ENCODE peak calls at places on chromosomes 7 and 10, in seven cellular contexts. D is cardiac muscle cell; M is CD8-positive, alpha-beta T cell; W is tibial nerve; I is GM12864; H is PC-3; Z is astrocyte of the spinal cord. E is an unnamed sample.

GRCh38 chr10:73865459-73866442 is 8.6 kb downstream of the CAMK2G start:
- DNase-seq in I (peak), W (no peak), H (no peak), D (no peak), Z (no peak), M (no peak), E (no peak)

GRCh38 chr10:117545141-117546019 is 2.8 kb downstream of the EMX2 start:
- DNase-seq in W (no peak), D (no peak), Z (no peak), I (no peak), H (no peak), M (no peak), E (no peak)

GRCh38 chr7:122691569-122692235 is 7.2 kb downstream of the RNF133 start:
- DNase-seq in M (no peak), Z (no peak), I (no peak), W (no peak), H (no peak), D (no peak), E (no peak)

GRCh38 chr7:28298870-28299484 is 113.3 kb upstream of the CREB5 start:
- DNase-seq in I (no peak), W (no peak), Z (peak), M (no peak), D (peak), H (peak), E (peak)

GRCh38 chr7:12712236-12712635 is 24.8 kb downstream of the ARL4A start:
- DNase-seq in M (no peak), I (no peak), D (no peak), W (no peak), Z (no peak), H (no peak), E (no peak)

GRCh38 chr10:133377818-133378250 is 1.2 kb upstream of the PAOX start:
- DNase-seq in D (no peak), M (no peak), H (no peak), I (no peak), W (no peak), Z (no peak), E (no peak)

GRCh38 chr7:33986951-33987948 is 81.9 kb downstream of the BMPER start:
- DNase-seq in I (no peak), M (no peak), H (peak), W (no peak), D (no peak), Z (peak), E (peak)

GRCh38 chr10:17527530-17528146 is 73.2 kb upstream of the ST8SIA6 start:
- DNase-seq in I (no peak), H (peak), W (no peak), M (no peak), D (no peak), Z (peak), E (peak)

GRCh38 chr7:49635800-49636199 is 137.6 kb upstream of the VWC2 start:
- DNase-seq in Z (no peak), I (no peak), D (no peak), W (no peak), M (no peak), H (peak), E (no peak)

GRCh38 chr10:46033602-46034011 is 3.2 kb upstream of the NCOA4 start:
- DNase-seq in I (no peak), H (peak), Z (peak), D (peak), M (no peak), W (no peak), E (peak)

GRCh38 chr10:122657734-122658133 is 41.9 kb downstream of the C10orf120 start:
- DNase-seq in Z (no peak), M (no peak), D (no peak), H (no peak), I (no peak), W (no peak), E (no peak)

GRCh38 chr10:4306871-4307270 is 519.1 kb upstream of the AKR1E2 start:
- DNase-seq in Z (no peak), D (no peak), H (no peak), W (no peak), M (no peak), I (no peak), E (no peak)

GRCh38 chr10:79051766-79052165 is 17.0 kb upstream of the ZMIZ1 start:
- DNase-seq in D (no peak), Z (no peak), M (no peak), I (no peak), W (no peak), H (no peak), E (no peak)

GRCh38 chr7:72042855-72043254 is 369.3 kb downstream of the CALN1 start:
- DNase-seq in W (no peak), M (no peak), Z (no peak), D (no peak), H (no peak), I (no peak), E (no peak)

GRCh38 chr7:542935-543789 is 23.5 kb upstream of the PDGFA start:
- DNase-seq in Z (peak), W (no peak), I (no peak), D (peak), H (peak), M (no peak), E (peak)

GRCh38 chr7:38312776-38313175 is 39.3 kb upstream of the TARP start:
- DNase-seq in H (no peak), W (no peak), I (no peak), M (no peak), Z (no peak), D (no peak), E (no peak)

GRCh38 chr7:129948338-129948737 is 4.4 kb downstream of the UBE2H start:
- DNase-seq in W (no peak), M (no peak), H (no peak), D (no peak), Z (no peak), I (no peak), E (no peak)

GRCh38 chr7:151755131-151755787 is 121.7 kb downstream of the PRKAG2 start:
- DNase-seq in H (no peak), D (no peak), M (no peak), W (no peak), I (no peak), Z (no peak), E (no peak)

GRCh38 chr10:63922714-63923317 is 401.6 kb downstream of the REEP3 start:
- DNase-seq in W (no peak), M (no peak), I (no peak), H (no peak), D (no peak), Z (no peak), E (no peak)

GRCh38 chr10:48363617-48364355 is 57.3 kb downstream of the MAPK8 start:
- DNase-seq in I (peak), Z (peak), D (peak), M (no peak), H (peak), W (no peak), E (peak)

GRCh38 chr10:125035136-125035535 is 93.2 kb downstream of the ZRANB1 start:
- DNase-seq in W (no peak), M (no peak), D (no peak), Z (peak), H (peak), I (no peak), E (peak)

GRCh38 chr10:12801214-12802087 is 200.1 kb downstream of the CCDC3 start:
- DNase-seq in D (no peak), M (no peak), W (no peak), I (no peak), Z (no peak), H (peak), E (no peak)

GRCh38 chr7:148753224-148753623 is 54.5 kb downstream of the CUL1 start:
- DNase-seq in Z (no peak), D (no peak), W (no peak), M (no peak), H (no peak), I (no peak), E (peak)

GRCh38 chr7:46153951-46154787 is 233.1 kb upstream of the IGFBP3 start:
- DNase-seq in I (peak), D (no peak), W (no peak), M (no peak), Z (no peak), H (peak), E (peak)

GRCh38 chr7:143507094-143507518 is 29.4 kb downstream of the TAS2R41 start:
- DNase-seq in H (no peak), I (no peak), M (no peak), W (no peak), Z (no peak), D (no peak), E (no peak)

GRCh38 chr10:99981581-99982199 is 28.1 kb downstream of the DNMBP start:
- DNase-seq in M (no peak), D (no peak), I (no peak), H (no peak), W (no peak), Z (no peak), E (no peak)

GRCh38 chr10:110387983-110388681 is 83.4 kb upstream of the SMNDC1 start:
- DNase-seq in M (no peak), D (no peak), W (no peak), Z (no peak), I (peak), H (no peak), E (no peak)

GRCh38 chr10:65670087-65670486 is 1255.7 kb upstream of the LRRTM3 start:
- DNase-seq in M (no peak), H (no peak), I (no peak), D (no peak), W (no peak), Z (peak), E (peak)

GRCh38 chr10:78600121-78600665 is 468.6 kb upstream of the ZMIZ1 start:
- DNase-seq in D (no peak), I (no peak), M (no peak), H (no peak), W (no peak), Z (no peak), E (no peak)

GRCh38 chr10:91511549-91512330 is 101.6 kb downstream of the HECTD2 start:
- DNase-seq in I (no peak), Z (peak), D (no peak), W (no peak), M (no peak), H (peak), E (peak)

GRCh38 chr7:4268040-4268965 is 413.8 kb upstream of the FOXK1 start:
- DNase-seq in M (no peak), W (no peak), I (no peak), H (peak), D (no peak), Z (no peak), E (no peak)

GRCh38 chr10:1241973-1242935 is 186.1 kb downstream of the WDR37 start:
- DNase-seq in D (no peak), W (no peak), H (no peak), I (no peak), M (no peak), Z (no peak), E (no peak)

GRCh38 chr7:39645482-39646407 is 22.4 kb downstream of the RALA start:
- DNase-seq in Z (no peak), D (no peak), I (no peak), H (no peak), W (no peak), M (no peak), E (no peak)

GRCh38 chr10:31701546-31701945 is 227.1 kb downstream of the ARHGAP12 start:
- DNase-seq in M (no peak), H (no peak), D (no peak), I (no peak), Z (no peak), W (no peak), E (no peak)

GRCh38 chr10:132048294-132048667 is 17.5 kb upstream of the JAKMIP3 start:
- DNase-seq in D (no peak), I (no peak), M (no peak), H (no peak), Z (no peak), W (no peak), E (no peak)

GRCh38 chr10:60031664-60032063 is 125.3 kb upstream of the CCDC6 start:
- DNase-seq in Z (no peak), D (no peak), W (no peak), M (no peak), H (peak), I (peak), E (peak)

GRCh38 chr7:105916603-105917002 is 40.2 kb upstream of the ATXN7L1 start:
- DNase-seq in Z (peak), M (no peak), H (peak), W (no peak), I (no peak), D (no peak), E (peak)

GRCh38 chr10:116694253-116694926 is 48.0 kb downstream of the HSPA12A start:
- DNase-seq in M (no peak), I (no peak), D (peak), H (no peak), W (no peak), Z (no peak), E (peak)

GRCh38 chr7:19567011-19567410 is 141.8 kb downstream of the POLR1F start:
- DNase-seq in W (no peak), H (no peak), M (no peak), D (no peak), I (no peak), Z (no peak), E (no peak)

GRCh38 chr7:157310676-157311185 is 26.1 kb upstream of the DNAJB6 start:
- DNase-seq in W (no peak), D (no peak), Z (no peak), M (no peak), I (no peak), H (peak), E (no peak)
- H3K4me3 ChIP-seq in W (no peak), D (no peak), Z (no peak), M (no peak), I (no peak), H (peak), E (no peak)

DNA sequence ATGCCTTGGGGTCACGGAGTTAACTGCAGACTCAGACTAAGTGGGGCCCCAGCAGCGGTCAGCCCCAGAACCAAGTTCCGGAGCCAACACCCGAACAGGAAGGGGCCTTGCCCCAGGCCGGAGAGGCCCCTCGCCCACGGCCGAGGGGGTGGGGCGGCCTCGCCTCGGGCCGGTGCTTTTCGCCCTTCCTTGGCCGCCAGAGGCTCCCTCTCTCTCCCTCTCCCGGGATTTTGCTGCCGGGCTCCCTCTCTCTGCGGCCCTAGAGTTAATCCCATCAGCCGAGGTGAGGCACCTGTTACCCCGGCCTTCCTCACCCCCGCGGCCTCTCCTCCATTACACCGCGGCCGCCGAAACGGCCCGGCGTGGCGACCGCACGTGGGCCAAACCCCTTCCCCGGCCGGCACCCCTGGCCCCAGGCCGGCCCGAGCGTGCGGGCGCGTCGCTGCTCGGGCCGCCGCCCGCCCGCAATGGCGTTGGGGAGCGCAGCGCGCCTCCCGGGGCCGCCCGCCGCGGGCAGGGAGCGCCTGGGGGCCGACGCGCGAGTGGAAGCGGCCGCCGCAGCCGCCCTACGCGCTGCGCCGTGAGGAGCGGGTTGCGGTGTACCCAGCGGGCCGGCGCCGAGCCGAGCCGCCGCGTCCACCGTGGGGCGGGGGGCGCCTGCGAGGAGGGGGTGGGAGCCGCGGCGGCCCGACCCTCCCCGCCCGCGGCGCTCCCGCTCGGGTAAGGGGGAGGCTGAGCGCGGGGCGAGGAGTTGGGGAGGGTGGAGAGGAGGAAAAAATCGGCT is at the start of gene PPP1R9A:
- DNase-seq in D (peak), W (no peak), Z (peak), H (peak), I (no peak), M (no peak), E (no peak)
- TF ChIP-seq CTCF in D (peak), W (peak), Z (peak), H (peak), I (no peak), M (no peak), E (peak)

GRCh38 chr7:99497771-99498545 is 2.1 kb downstream of the ZNF394 start:
- DNase-seq in Z (no peak), M (no peak), H (no peak), D (no peak), W (no peak), I (no peak), E (no peak)
- H3K4me3 ChIP-seq in Z (peak), M (peak), H (peak), D (peak), W (peak), I (peak), E (peak)

DNA sequence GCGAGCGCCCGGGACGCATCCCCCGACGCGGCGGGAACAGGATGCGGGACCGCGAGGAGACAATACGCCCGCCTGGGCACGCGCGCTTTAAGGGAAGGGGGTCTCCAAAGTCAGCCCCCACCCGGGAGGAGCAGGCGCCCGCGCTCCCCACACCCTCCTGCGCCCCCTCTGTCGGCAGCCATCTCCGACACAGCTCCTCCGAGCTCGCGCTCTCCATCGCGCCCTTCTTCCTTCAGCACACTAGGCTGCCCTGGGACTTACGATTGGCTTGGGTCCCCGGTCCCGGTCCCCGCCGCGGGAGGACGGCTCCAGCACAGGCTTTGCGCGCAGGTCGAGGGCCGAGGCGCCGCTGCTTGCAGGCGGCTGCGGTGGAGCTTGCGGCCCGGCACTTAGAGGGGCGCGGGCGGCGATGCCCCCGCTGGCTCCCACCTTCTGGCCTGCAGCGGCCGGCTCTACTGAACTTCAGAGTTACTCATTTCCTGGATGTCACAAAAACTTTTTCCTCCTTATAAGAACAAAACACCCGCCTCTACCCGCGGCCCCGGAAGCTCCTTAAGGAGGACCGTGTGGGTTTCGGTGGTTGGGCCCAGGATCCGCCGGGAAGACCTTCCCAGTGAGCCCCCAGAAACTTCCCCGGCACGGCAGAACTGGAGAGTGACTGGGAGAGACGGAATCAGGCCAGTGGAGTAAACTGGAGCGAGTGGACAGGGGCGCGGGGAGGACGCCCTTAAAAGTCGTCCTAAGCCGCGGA is at the start of gene ITPRIP:
- DNase-seq in W (peak), H (peak), Z (peak), I (no peak), M (peak), D (peak), E (peak)
- TF ChIP-seq CTCF in W (no peak), H (no peak), Z (peak), I (peak), M (no peak), D (peak), E (peak)

DNA sequence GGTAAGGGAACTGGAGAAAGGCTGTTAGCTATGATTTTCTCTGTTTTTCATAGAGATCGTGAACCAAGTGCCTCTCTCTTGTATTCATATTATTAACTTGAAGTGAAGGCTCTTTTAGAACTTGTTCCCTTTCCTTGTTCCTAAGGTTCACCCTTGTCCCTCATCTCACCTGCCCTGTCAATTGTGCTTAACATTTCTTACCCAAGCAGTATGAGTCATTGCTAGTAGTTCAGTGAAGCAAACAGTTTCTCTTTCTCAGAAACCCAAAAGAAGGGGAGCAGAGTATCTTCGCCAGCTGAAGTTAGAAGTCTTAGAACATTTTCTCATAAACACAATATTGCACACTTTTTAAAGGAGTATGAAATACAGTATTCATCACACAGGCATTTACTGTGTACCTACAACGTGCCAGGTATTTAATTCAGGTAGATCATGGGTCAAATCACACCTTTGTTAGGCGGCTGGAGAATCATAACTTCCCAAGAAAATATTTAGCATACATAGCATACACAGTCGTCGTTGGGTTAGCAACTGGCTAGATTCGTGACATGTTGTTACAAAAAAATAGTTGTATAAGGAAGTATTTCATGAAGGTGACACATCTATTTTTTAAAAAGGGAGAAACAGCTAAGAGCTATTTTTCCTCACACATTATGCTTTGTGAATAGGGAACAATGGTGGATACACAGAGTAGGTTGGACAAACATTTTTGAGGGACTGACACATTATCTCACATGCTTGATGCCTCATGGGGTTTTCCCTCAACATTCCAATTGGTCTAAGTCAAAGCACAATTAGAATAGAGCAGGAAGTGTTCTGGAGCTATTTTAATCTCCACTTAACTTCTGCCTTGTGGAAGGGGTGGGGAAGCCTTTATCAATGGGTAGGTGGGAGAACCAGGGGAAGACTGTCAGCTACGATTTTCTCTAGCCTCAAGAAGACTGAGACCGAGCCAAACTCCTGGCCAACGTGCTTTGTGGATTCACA is 13.2 kb downstream of the HDAC9 start:
- DNase-seq in H (peak), M (no peak), W (no peak), I (no peak), Z (peak), D (peak), E (peak)
- H3K4me3 ChIP-seq in H (peak), M (no peak), W (no peak), I (peak), Z (peak), D (no peak), E (peak)

DNA sequence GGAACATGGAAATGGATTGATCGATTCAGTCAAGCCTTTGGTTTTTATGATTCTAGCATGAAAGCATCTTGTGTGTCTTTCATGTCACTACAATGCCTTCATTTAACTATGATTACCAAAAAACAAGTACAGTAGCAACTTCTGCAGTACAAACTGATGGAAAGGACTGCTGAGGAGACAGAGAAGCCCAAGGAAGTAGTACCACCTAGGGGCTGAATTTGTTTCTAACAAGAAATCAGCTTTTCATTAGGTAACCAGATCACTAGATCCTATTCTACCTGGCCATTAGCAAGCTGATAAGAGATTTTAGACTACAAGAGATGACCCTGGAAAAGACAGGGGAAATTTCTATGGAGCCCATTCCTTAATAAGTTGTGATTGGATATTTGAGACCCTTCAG is 3.2 kb upstream of the IFIT1 start:
- DNase-seq in W (no peak), H (peak), Z (peak), M (no peak), I (no peak), D (no peak), E (peak)
- TF ChIP-seq CTCF in W (peak), H (peak), Z (peak), M (no peak), I (peak), D (peak), E (peak)

E was measured in choroid plexus epithelial cell.